ENCODE peak calls at places on chromosomes 5 and 9, in eight cellular contexts. S is astrocyte of the spinal cord; H is endodermal cell; V is right lobe of liver; J is CD8-positive, alpha-beta T cell; U is WTC11; G is endothelial cell; Q is A549. X is an unnamed sample.

GRCh38 chr9:8070779-8071444 is 271.3 kb upstream of the DMAC1 start:
- DNase-seq in H (peak; percentile 71), U (peak; percentile 29), J (no peak), S (no peak), G (no peak), Q (no peak), V (no peak), X (no peak)

GRCh38 chr9:79700607-79701330 is 129.0 kb downstream of the TLE4 start:
- DNase-seq in U (no peak), G (no peak), S (peak; percentile 29), H (no peak), Q (no peak), V (no peak), J (no peak), X (no peak)

GRCh38 chr9:91042541-91042940 is 240.9 kb downstream of the SYK start:
- DNase-seq in H (no peak), S (no peak), G (no peak), J (no peak), U (no peak), V (no peak), Q (no peak), X (no peak)

GRCh38 chr5:54825005-54825404 is 160.4 kb downstream of the ESM1 start:
- DNase-seq in G (no peak), U (no peak), S (peak; percentile 25), V (no peak), J (no peak), Q (no peak), H (no peak), X (no peak)

GRCh38 chr5:33713087-33713486 is 178.7 kb downstream of the ADAMTS12 start:
- DNase-seq in Q (no peak), V (no peak), G (no peak), H (no peak), S (no peak), J (no peak), U (no peak), X (no peak)

GRCh38 chr5:153623117-153623516 is 132.6 kb downstream of the GRIA1 start:
- DNase-seq in J (no peak), V (no peak), H (no peak), U (no peak), Q (no peak), G (no peak), S (no peak), X (no peak)

GRCh38 chr9:32414856-32415255 is 30.4 kb downstream of the ACO1 start:
- DNase-seq in Q (no peak), S (no peak), U (no peak), J (no peak), G (no peak), H (no peak), V (no peak), X (no peak)

GRCh38 chr5:178416919-178417318 is 173.3 kb downstream of the COL23A1 start:
- DNase-seq in G (no peak), H (no peak), S (no peak), V (peak; percentile 16), U (no peak), J (no peak), Q (no peak), X (peak; percentile 25)

GRCh38 chr9:109940536-109940935 is 160.5 kb downstream of the PALM2AKAP2 start:
- DNase-seq in H (no peak), S (no peak), V (no peak), Q (no peak), G (no peak), J (no peak), U (no peak), X (no peak)

GRCh38 chr9:14071484-14071883 is 242.5 kb downstream of the NFIB start:
- DNase-seq in H (peak; percentile 73), J (no peak), S (no peak), Q (no peak), U (peak; percentile 22), V (no peak), G (no peak), X (no peak)

GRCh38 chr9:14072850-14073249 is 241.1 kb downstream of the NFIB start:
- DNase-seq in J (no peak), U (no peak), S (no peak), G (no peak), V (no peak), Q (no peak), H (no peak), X (no peak)

GRCh38 chr9:14066815-14067214 is 247.1 kb downstream of the NFIB start:
- DNase-seq in H (no peak), G (no peak), Q (no peak), V (no peak), S (no peak), U (no peak), J (no peak), X (no peak)

GRCh38 chr9:14066032-14066431 is 247.9 kb downstream of the NFIB start:
- DNase-seq in V (no peak), S (no peak), Q (no peak), H (no peak), U (no peak), J (no peak), G (no peak), X (no peak)

GRCh38 chr9:14068690-14069089 is 245.3 kb downstream of the NFIB start:
- DNase-seq in U (no peak), V (no peak), H (no peak), Q (no peak), S (no peak), J (no peak), G (no peak), X (no peak)
- TF ChIP-seq CTCF in U (no peak), V (no peak), H (no peak), Q (no peak), S (no peak), J (no peak), G (no peak), X (no peak)

GRCh38 chr9:136264803-136265405 is 19.3 kb upstream of the QSOX2 start:
- DNase-seq in G (no peak), S (no peak), U (no peak), Q (no peak), J (no peak), H (no peak), V (no peak), X (no peak)

GRCh38 chr9:136268776-136269175 is 23.2 kb upstream of the QSOX2 start:
- DNase-seq in U (no peak), Q (no peak), G (no peak), S (no peak), H (no peak), J (no peak), V (no peak), X (no peak)

GRCh38 chr9:136265561-136266355 is 20.1 kb upstream of the QSOX2 start:
- DNase-seq in U (no peak), G (no peak), Q (no peak), J (no peak), V (no peak), S (no peak), H (no peak), X (no peak)

GRCh38 chr9:136268318-136268717 is 22.7 kb upstream of the QSOX2 start:
- DNase-seq in U (peak; percentile 49), V (no peak), Q (no peak), J (no peak), G (no peak), H (peak; percentile 79), S (no peak), X (no peak)

GRCh38 chr9:136267261-136268111 is 21.9 kb upstream of the QSOX2 start:
- DNase-seq in J (peak; percentile 87), U (peak; percentile 84), Q (peak; percentile 89), V (peak; percentile 82), S (peak; percentile 77), H (peak; percentile 95), G (peak; percentile 87), X (peak; percentile 28)
- TF ChIP-seq CTCF in J (peak; percentile 18), U (no peak), Q (peak; percentile 29), V (peak; percentile 37), S (peak; percentile 44), H (no peak), G (no peak), X (peak; percentile 27)

DNA sequence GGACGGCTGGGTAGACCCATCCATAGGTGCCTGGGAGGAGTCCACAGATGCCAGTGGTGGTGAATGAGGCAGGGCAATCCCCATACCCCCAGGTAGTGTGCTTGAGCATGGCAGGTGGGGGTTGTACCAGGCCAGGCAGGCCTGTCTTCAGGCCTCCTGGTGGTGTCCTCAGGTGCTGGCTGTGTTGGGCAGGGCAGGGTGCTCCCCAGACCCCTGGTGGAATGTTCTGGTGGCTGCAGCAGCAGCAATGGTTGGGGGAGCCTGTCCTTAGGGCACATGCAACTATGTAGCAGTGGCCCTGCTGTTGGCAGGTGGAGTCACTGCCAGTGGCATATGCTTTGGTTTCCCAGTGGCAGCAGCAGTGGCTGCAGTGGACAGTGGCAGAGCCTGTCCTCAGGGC is 10.0 kb downstream of the ALG2 start:
- DNase-seq in U (peak; percentile 29), J (no peak), Q (no peak), V (no peak), S (no peak), G (peak; percentile 10), H (peak; percentile 78), X (no peak)
- TF ChIP-seq CTCF in U (no peak), J (no peak), Q (no peak), V (no peak), S (no peak), G (no peak), H (peak; percentile 68), X (no peak)

DNA sequence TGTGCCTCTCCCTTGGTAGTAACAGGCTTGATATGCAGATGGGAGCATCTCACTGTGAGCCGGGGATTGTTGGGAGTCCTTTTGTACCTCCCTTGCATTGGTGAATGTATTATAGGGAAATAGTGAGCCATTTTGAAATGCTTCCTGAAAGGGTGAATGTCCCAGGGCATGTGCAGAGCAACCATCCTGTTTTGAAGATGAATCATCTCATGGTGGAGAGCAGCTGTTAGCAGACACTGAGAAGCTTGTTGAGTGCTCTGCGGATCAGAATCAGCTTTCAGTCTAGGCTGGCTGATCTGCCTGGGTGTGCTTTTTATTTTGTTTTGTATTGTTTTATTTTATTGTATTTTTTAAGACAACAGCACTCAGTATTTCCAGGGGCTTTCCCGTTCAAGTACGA is 29.7 kb downstream of the SLC36A1 start:
- DNase-seq in V (no peak), Q (no peak), U (no peak), G (no peak), S (no peak), H (no peak), J (no peak), X (no peak)
- TF ChIP-seq CTCF in V (no peak), Q (no peak), U (no peak), G (no peak), S (no peak), H (no peak), J (no peak), X (no peak)

GRCh38 chr5:41754857-41755256 is 115.4 kb downstream of the OXCT1 start:
- DNase-seq in H (no peak), S (no peak), G (no peak), J (no peak), Q (no peak), V (no peak), U (no peak), X (no peak)
- TF ChIP-seq CTCF in H (peak; percentile 62), S (no peak), G (peak; percentile 26), J (no peak), Q (peak; percentile 39), V (peak; percentile 38), U (no peak), X (no peak)